ENCODE peak calls at places on chromosomes 1 and 21, in eight cellular contexts. One of them, this sample, is unnamed. For H3K4me1, the result is how much of the 10 kb centered on the place peaks cover.

GRCh38 chr1:10664251-10664650 is 132.2 kb downstream of the CASZ1 start:
- DNase-seq in CD8-positive, alpha-beta T cell: no peak
- DNase-seq in transverse colon: no peak
- DNase-seq in kidney: no peak
- DNase-seq in heart left ventricle: no peak
- DNase-seq in ovary: no peak
- DNase-seq in mammary epithelial cell: no peak
- DNase-seq in left ventricle myocardium inferior: peak
- DNase-seq in this sample: no peak

GRCh38 chr1:46492871-46493270 is 3.2 kb downstream of the DMBX1 start:
- DNase-seq in heart left ventricle: no peak
- DNase-seq in transverse colon: no peak
- DNase-seq in left ventricle myocardium inferior: no peak
- DNase-seq in mammary epithelial cell: no peak
- DNase-seq in CD8-positive, alpha-beta T cell: no peak
- DNase-seq in kidney: peak
- DNase-seq in ovary: no peak
- DNase-seq in this sample: no peak

GRCh38 chr1:54193453-54193852 is 6.4 kb downstream of the CYB5RL start:
- DNase-seq in kidney: no peak
- DNase-seq in ovary: no peak
- DNase-seq in heart left ventricle: no peak
- DNase-seq in left ventricle myocardium inferior: no peak
- DNase-seq in transverse colon: no peak
- DNase-seq in CD8-positive, alpha-beta T cell: no peak
- DNase-seq in mammary epithelial cell: no peak
- DNase-seq in this sample: no peak

GRCh38 chr1:205448540-205449253 is 7.1 kb downstream of the BLACAT1 start:
- DNase-seq in mammary epithelial cell: peak
- DNase-seq in left ventricle myocardium inferior: no peak
- DNase-seq in CD8-positive, alpha-beta T cell: no peak
- DNase-seq in transverse colon: no peak
- DNase-seq in heart left ventricle: no peak
- DNase-seq in kidney: no peak
- DNase-seq in ovary: no peak
- DNase-seq in this sample: no peak

GRCh38 chr1:222043444-222044292 is 301.8 kb upstream of the DUSP10 start:
- DNase-seq in heart left ventricle: peak
- DNase-seq in left ventricle myocardium inferior: no peak
- DNase-seq in kidney: no peak
- DNase-seq in transverse colon: no peak
- DNase-seq in mammary epithelial cell: peak
- DNase-seq in ovary: no peak
- DNase-seq in CD8-positive, alpha-beta T cell: no peak
- DNase-seq in this sample: no peak

GRCh38 chr21:10641107-10641506 is 119.7 kb downstream of the TPTE start:
- DNase-seq in kidney: peak
- DNase-seq in ovary: no peak
- DNase-seq in heart left ventricle: no peak
- DNase-seq in mammary epithelial cell: no peak
- DNase-seq in transverse colon: no peak
- DNase-seq in CD8-positive, alpha-beta T cell: no peak
- DNase-seq in left ventricle myocardium inferior: no peak
- DNase-seq in this sample: no peak

GRCh38 chr1:103529746-103530145 is 4.2 kb downstream of the RNPC3 start:
- DNase-seq in left ventricle myocardium inferior: no peak
- DNase-seq in kidney: peak
- DNase-seq in transverse colon: no peak
- DNase-seq in mammary epithelial cell: peak
- DNase-seq in CD8-positive, alpha-beta T cell: no peak
- DNase-seq in heart left ventricle: no peak
- DNase-seq in ovary: no peak
- DNase-seq in this sample: no peak

GRCh38 chr1:168470821-168471473 is 72.8 kb downstream of the XCL2 start:
- DNase-seq in ovary: no peak
- DNase-seq in left ventricle myocardium inferior: no peak
- DNase-seq in heart left ventricle: no peak
- DNase-seq in transverse colon: no peak
- DNase-seq in CD8-positive, alpha-beta T cell: no peak
- DNase-seq in mammary epithelial cell: peak
- DNase-seq in kidney: no peak
- DNase-seq in this sample: no peak

GRCh38 chr1:37240897-37241296 is 206.6 kb upstream of the GRIK3 start:
- DNase-seq in kidney: no peak
- DNase-seq in CD8-positive, alpha-beta T cell: no peak
- DNase-seq in mammary epithelial cell: no peak
- DNase-seq in left ventricle myocardium inferior: no peak
- DNase-seq in heart left ventricle: no peak
- DNase-seq in transverse colon: no peak
- DNase-seq in ovary: no peak
- DNase-seq in this sample: no peak

GRCh38 chr21:43916691-43917514 is 51.9 kb downstream of the AGPAT3 start:
- DNase-seq in mammary epithelial cell: peak
- DNase-seq in ovary: no peak
- DNase-seq in left ventricle myocardium inferior: no peak
- DNase-seq in kidney: peak
- DNase-seq in transverse colon: no peak
- DNase-seq in heart left ventricle: no peak
- DNase-seq in CD8-positive, alpha-beta T cell: peak
- DNase-seq in this sample: no peak

GRCh38 chr1:218851601-218852000 is 322.1 kb upstream of the LYPLAL1 start:
- DNase-seq in heart left ventricle: no peak
- DNase-seq in kidney: no peak
- DNase-seq in ovary: no peak
- DNase-seq in transverse colon: no peak
- DNase-seq in CD8-positive, alpha-beta T cell: no peak
- DNase-seq in mammary epithelial cell: no peak
- DNase-seq in left ventricle myocardium inferior: no peak
- DNase-seq in this sample: no peak

GRCh38 chr1:75908717-75909152 is 23.5 kb downstream of the ASB17 start:
- DNase-seq in CD8-positive, alpha-beta T cell: no peak
- DNase-seq in kidney: no peak
- DNase-seq in transverse colon: no peak
- DNase-seq in ovary: no peak
- DNase-seq in left ventricle myocardium inferior: no peak
- DNase-seq in heart left ventricle: no peak
- DNase-seq in mammary epithelial cell: peak
- DNase-seq in this sample: no peak

GRCh38 chr1:156122086-156122485 is 7.6 kb downstream of the LMNA start:
- DNase-seq in mammary epithelial cell: no peak
- DNase-seq in heart left ventricle: no peak
- DNase-seq in CD8-positive, alpha-beta T cell: no peak
- DNase-seq in transverse colon: no peak
- DNase-seq in ovary: no peak
- DNase-seq in left ventricle myocardium inferior: no peak
- DNase-seq in kidney: no peak
- DNase-seq in this sample: no peak

GRCh38 chr1:10730985-10731384 is 65.5 kb downstream of the CASZ1 start:
- DNase-seq in kidney: no peak
- DNase-seq in ovary: no peak
- DNase-seq in transverse colon: no peak
- DNase-seq in left ventricle myocardium inferior: no peak
- DNase-seq in mammary epithelial cell: peak
- DNase-seq in CD8-positive, alpha-beta T cell: no peak
- DNase-seq in heart left ventricle: no peak
- DNase-seq in this sample: no peak

GRCh38 chr1:58156801-58157200 is 389.7 kb downstream of the OMA1 start:
- DNase-seq in left ventricle myocardium inferior: no peak
- DNase-seq in CD8-positive, alpha-beta T cell: no peak
- DNase-seq in ovary: no peak
- DNase-seq in heart left ventricle: no peak
- DNase-seq in mammary epithelial cell: no peak
- DNase-seq in kidney: no peak
- DNase-seq in transverse colon: no peak
- DNase-seq in this sample: no peak

GRCh38 chr1:56961426-56961825 is 4.4 kb downstream of the C8B start:
- DNase-seq in kidney: no peak
- DNase-seq in transverse colon: no peak
- DNase-seq in CD8-positive, alpha-beta T cell: no peak
- DNase-seq in heart left ventricle: no peak
- DNase-seq in left ventricle myocardium inferior: no peak
- DNase-seq in ovary: no peak
- DNase-seq in mammary epithelial cell: no peak
- DNase-seq in this sample: no peak

GRCh38 chr1:232186936-232187335 is 443.0 kb downstream of the SIPA1L2 start:
- DNase-seq in ovary: no peak
- DNase-seq in left ventricle myocardium inferior: no peak
- DNase-seq in transverse colon: no peak
- DNase-seq in mammary epithelial cell: no peak
- DNase-seq in CD8-positive, alpha-beta T cell: no peak
- DNase-seq in kidney: no peak
- DNase-seq in heart left ventricle: no peak
- DNase-seq in this sample: no peak

GRCh38 chr1:65429806-65430205 is 9.3 kb downstream of the LEPR start:
- DNase-seq in kidney: no peak
- DNase-seq in transverse colon: no peak
- DNase-seq in heart left ventricle: no peak
- DNase-seq in ovary: no peak
- DNase-seq in mammary epithelial cell: peak
- DNase-seq in CD8-positive, alpha-beta T cell: no peak
- DNase-seq in left ventricle myocardium inferior: no peak
- DNase-seq in this sample: no peak

GRCh38 chr1:209618756-209619420 is 33.3 kb downstream of the LAMB3 start:
- DNase-seq in mammary epithelial cell: no peak
- DNase-seq in left ventricle myocardium inferior: peak
- DNase-seq in heart left ventricle: peak
- DNase-seq in kidney: no peak
- DNase-seq in ovary: no peak
- DNase-seq in CD8-positive, alpha-beta T cell: no peak
- DNase-seq in transverse colon: no peak
- DNase-seq in this sample: no peak

GRCh38 chr1:56327195-56327594 is 252.2 kb downstream of the PLPP3 start:
- DNase-seq in CD8-positive, alpha-beta T cell: no peak
- DNase-seq in left ventricle myocardium inferior: no peak
- DNase-seq in kidney: no peak
- DNase-seq in transverse colon: no peak
- DNase-seq in mammary epithelial cell: no peak
- DNase-seq in heart left ventricle: no peak
- DNase-seq in ovary: no peak
- DNase-seq in this sample: no peak

GRCh38 chr1:175678471-175678870 is 64.9 kb downstream of the TNR start:
- DNase-seq in heart left ventricle: no peak
- DNase-seq in CD8-positive, alpha-beta T cell: no peak
- DNase-seq in transverse colon: no peak
- DNase-seq in mammary epithelial cell: no peak
- DNase-seq in kidney: no peak
- DNase-seq in left ventricle myocardium inferior: no peak
- DNase-seq in ovary: no peak
- DNase-seq in this sample: no peak

GRCh38 chr21:41501919-41502318 is 6.0 kb downstream of the TMPRSS2 start:
- DNase-seq in left ventricle myocardium inferior: no peak
- DNase-seq in transverse colon: no peak
- DNase-seq in ovary: no peak
- DNase-seq in CD8-positive, alpha-beta T cell: no peak
- DNase-seq in kidney: no peak
- DNase-seq in heart left ventricle: no peak
- DNase-seq in mammary epithelial cell: no peak
- DNase-seq in this sample: no peak

GRCh38 chr1:198686069-198686728 is 47.4 kb downstream of the PTPRC start:
- DNase-seq in ovary: no peak
- DNase-seq in mammary epithelial cell: peak
- DNase-seq in CD8-positive, alpha-beta T cell: no peak
- DNase-seq in kidney: no peak
- DNase-seq in transverse colon: no peak
- DNase-seq in left ventricle myocardium inferior: no peak
- DNase-seq in heart left ventricle: no peak
- DNase-seq in this sample: no peak
- TF ChIP-seq CTCF in ovary: no peak
- TF ChIP-seq CTCF in mammary epithelial cell: peak
- TF ChIP-seq CTCF in CD8-positive, alpha-beta T cell: peak
- TF ChIP-seq CTCF in kidney: no peak
- TF ChIP-seq CTCF in transverse colon: no peak
- TF ChIP-seq CTCF in left ventricle myocardium inferior: peak
- TF ChIP-seq CTCF in heart left ventricle: no peak
- TF ChIP-seq CTCF in this sample: no peak

DNA sequence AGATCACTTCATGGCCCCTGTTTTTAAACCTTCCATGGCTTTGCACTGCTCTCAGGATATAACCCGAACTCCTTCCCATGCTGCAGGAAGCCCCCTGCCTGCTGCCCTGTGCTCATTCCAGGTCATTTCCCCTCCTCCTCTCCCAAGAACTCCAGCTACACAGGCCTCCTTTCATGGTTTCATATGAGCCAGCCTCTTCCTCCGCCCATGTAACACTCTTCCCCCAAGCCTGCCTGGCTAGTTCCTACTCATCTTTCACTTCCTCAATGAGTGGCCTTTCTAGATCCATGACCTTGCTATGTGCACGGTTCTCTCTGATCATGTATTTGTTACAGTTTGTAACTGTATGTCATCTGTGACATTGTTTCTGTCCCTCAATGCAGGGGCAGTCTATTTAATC is 3.1 kb upstream of the NCF2 start:
- DNase-seq in kidney: no peak
- DNase-seq in left ventricle myocardium inferior: no peak
- DNase-seq in transverse colon: peak
- DNase-seq in ovary: no peak
- DNase-seq in heart left ventricle: no peak
- DNase-seq in CD8-positive, alpha-beta T cell: no peak
- DNase-seq in mammary epithelial cell: no peak
- DNase-seq in this sample: no peak
- H3K27ac ChIP-seq in kidney: no peak
- H3K27ac ChIP-seq in left ventricle myocardium inferior: no peak
- H3K27ac ChIP-seq in transverse colon: no peak
- H3K27ac ChIP-seq in ovary: no peak
- H3K27ac ChIP-seq in heart left ventricle: no peak
- H3K27ac ChIP-seq in CD8-positive, alpha-beta T cell: no peak
- H3K27ac ChIP-seq in mammary epithelial cell: no peak
- H3K27ac ChIP-seq in this sample: no peak

DNA sequence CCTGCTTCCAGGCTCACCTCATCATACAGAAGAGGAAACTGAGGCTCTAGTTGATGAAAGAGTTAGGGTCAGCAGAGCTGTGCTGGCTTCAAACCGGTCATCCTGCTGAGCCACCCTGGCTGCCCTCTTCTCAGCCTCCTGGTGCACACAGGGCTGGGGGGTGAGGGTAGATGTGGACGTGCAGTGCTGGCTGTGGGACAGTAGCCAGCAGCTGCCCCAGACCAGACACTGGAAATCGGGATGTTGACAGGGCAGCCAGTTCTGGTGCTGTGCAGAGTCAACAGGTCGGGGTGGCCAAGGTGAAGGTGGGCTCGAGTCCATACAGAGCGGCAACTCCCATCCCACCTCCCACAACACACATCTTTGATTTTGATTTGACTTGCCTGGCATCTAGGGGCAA is 1.5 kb upstream of the CLCNKA start:
- DNase-seq in mammary epithelial cell: no peak
- DNase-seq in ovary: no peak
- DNase-seq in left ventricle myocardium inferior: peak
- DNase-seq in transverse colon: no peak
- DNase-seq in heart left ventricle: peak
- DNase-seq in CD8-positive, alpha-beta T cell: no peak
- DNase-seq in kidney: no peak
- DNase-seq in this sample: no peak
- H3K4me1 ChIP-seq in mammary epithelial cell: under half
- H3K4me1 ChIP-seq in ovary: under half
- H3K4me1 ChIP-seq in left ventricle myocardium inferior: half or more
- H3K4me1 ChIP-seq in transverse colon: under half
- H3K4me1 ChIP-seq in heart left ventricle: under half
- H3K4me1 ChIP-seq in CD8-positive, alpha-beta T cell: under half
- H3K4me1 ChIP-seq in kidney: under half
- H3K4me1 ChIP-seq in this sample: under half

GRCh38 chr1:203351037-203351625 is at the start of gene FMOD:
- DNase-seq in kidney: no peak
- DNase-seq in ovary: peak
- DNase-seq in mammary epithelial cell: no peak
- DNase-seq in heart left ventricle: peak
- DNase-seq in left ventricle myocardium inferior: peak
- DNase-seq in transverse colon: peak
- DNase-seq in CD8-positive, alpha-beta T cell: no peak
- DNase-seq in this sample: peak
- TF ChIP-seq CTCF in kidney: no peak
- TF ChIP-seq CTCF in ovary: no peak
- TF ChIP-seq CTCF in mammary epithelial cell: no peak
- TF ChIP-seq CTCF in heart left ventricle: no peak
- TF ChIP-seq CTCF in left ventricle myocardium inferior: peak
- TF ChIP-seq CTCF in transverse colon: no peak
- TF ChIP-seq CTCF in CD8-positive, alpha-beta T cell: no peak
- TF ChIP-seq CTCF in this sample: peak